ENCODE peak calls at places on chromosomes 6 and 20, in eight cellular contexts. Y, K, P, S, O, R, A and Z are unnamed samples.

GRCh38 chr6:3280091-3280490 is 21.3 kb downstream of the PSMG4 start:
- DNase-seq in Y (no peak), P (peak; percentile 19), S (no peak), O (no peak), R (no peak), K (no peak), A (no peak), Z (no peak)

GRCh38 chr6:143673638-143674037 is 4.1 kb upstream of the PHACTR2 start:
- DNase-seq in P (no peak), R (no peak), Y (no peak), S (peak; percentile 77), A (peak; percentile 91), O (peak; percentile 83), K (peak; percentile 78), Z (no peak)

GRCh38 chr20:63979549-63980316 is at the start of gene SAMD10:
- DNase-seq in R (peak; percentile 85), Y (peak; percentile 69), A (peak; percentile 54), K (peak; percentile 88), P (peak; percentile 43), S (peak; percentile 53), O (peak; percentile 87), Z (peak; percentile 90)

GRCh38 chr6:158816329-158816728 is 2.8 kb downstream of the EZR start:
- DNase-seq in Y (no peak), R (no peak), O (no peak), K (no peak), S (no peak), A (peak; percentile 50), P (no peak), Z (no peak)

GRCh38 chr20:56411759-56412472 is at the start of gene CASS4:
- DNase-seq in O (no peak), R (no peak), S (peak; percentile 89), Y (no peak), P (no peak), A (peak; percentile 43), K (no peak), Z (no peak)

GRCh38 chr6:35518566-35519312 is 6.0 kb upstream of the TULP1 start:
- DNase-seq in R (no peak), Y (no peak), O (no peak), A (no peak), S (no peak), P (no peak), K (no peak), Z (no peak)

GRCh38 chr6:106187424-106187982 is 101.4 kb downstream of the PRDM1 start:
- DNase-seq in K (no peak), Y (no peak), S (no peak), P (no peak), R (no peak), O (no peak), A (no peak), Z (no peak)

GRCh38 chr6:113620372-113620771 is 236.8 kb upstream of the MARCKS start:
- DNase-seq in Y (no peak), O (no peak), K (no peak), P (no peak), R (no peak), S (no peak), A (no peak), Z (no peak)

GRCh38 chr6:119497988-119498727 is 148.6 kb upstream of the MAN1A1 start:
- DNase-seq in R (no peak), K (no peak), P (no peak), O (no peak), A (no peak), Y (no peak), S (no peak), Z (no peak)

GRCh38 chr6:119499797-119500196 is 150.2 kb upstream of the MAN1A1 start:
- DNase-seq in O (no peak), K (no peak), A (no peak), S (no peak), Y (no peak), R (no peak), P (no peak), Z (no peak)

GRCh38 chr6:119493980-119494379 is 144.4 kb upstream of the MAN1A1 start:
- DNase-seq in O (no peak), S (no peak), Y (no peak), R (no peak), K (no peak), A (no peak), P (no peak), Z (no peak)

DNA sequence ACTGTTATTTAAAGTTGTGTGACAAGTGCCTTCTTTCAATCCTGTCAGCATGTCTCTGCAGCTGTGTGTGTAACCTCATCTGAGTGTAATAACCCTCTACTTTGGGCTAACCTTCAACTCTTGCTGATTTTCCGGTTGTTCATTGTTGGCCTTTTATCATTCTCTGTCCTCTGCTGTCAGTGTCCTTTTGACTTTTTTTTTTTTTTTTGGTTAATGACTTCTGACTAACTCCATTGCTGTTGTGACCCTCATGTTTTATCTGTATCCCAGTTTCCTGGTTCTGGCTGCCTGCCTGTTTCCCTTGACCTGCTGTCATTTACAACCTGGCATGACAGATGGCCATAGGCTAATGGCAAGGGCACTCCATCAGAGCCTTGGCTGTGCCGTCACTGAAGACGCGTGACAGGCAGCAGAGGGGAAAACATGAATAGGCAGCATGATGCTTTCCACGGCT is 145.7 kb upstream of the MAN1A1 start:
- DNase-seq in R (peak; percentile 31), Y (no peak), P (peak; percentile 95), O (no peak), K (no peak), S (no peak), A (no peak), Z (peak; percentile 83)
- H3K4me1 ChIP-seq in R (peaks cover 6% of the 10 kb centered on the region), Y (no peaks in the 10 kb centered on the region), P (no peaks in the 10 kb centered on the region), O (peaks cover 7% of the 10 kb centered on the region), K (no peaks in the 10 kb centered on the region), S (no peaks in the 10 kb centered on the region), A (peaks cover 6% of the 10 kb centered on the region), Z (peaks cover 8% of the 10 kb centered on the region)

DNA sequence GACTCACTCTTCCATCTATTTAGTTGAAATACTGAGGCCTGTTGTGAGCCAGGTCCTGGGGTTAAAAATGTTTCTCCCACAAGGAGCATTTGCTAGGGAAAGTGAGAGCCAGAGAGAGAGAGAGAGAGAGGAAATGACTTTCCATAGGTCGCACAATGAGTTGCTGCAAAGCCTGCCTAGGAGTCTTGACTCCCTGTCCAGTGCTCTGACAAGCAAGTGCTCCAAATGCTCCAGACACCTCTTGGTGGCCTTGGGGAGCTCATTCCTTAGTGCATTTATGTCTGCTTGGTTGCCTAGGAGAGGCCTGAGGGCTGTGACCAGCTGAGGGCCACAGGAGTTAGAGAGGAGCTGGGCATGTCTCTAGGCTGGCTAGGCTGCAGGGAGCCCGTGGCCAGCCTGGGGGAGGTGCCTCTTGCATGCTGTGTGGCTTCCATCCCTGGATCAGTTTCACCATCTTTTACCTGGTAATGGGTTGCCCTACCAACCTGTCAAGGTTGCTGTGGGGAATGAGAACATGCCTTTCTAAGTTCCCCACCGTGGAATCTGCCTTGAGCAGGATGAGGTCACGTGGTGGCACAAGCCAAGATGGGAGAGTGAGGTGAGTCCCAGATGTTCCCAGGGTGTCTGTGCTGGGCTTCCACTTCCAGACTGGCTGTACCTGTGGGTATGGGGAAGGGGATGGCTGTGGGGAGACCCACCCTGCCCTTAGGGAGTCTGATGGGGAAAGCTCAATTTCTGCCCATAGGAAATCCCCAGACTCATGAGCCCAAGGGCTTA is 105.0 kb downstream of the VEGFA start:
- DNase-seq in R (no peak), A (no peak), O (no peak), Y (no peak), P (no peak), S (no peak), K (no peak), Z (no peak)
- H3K4me1 ChIP-seq in R (peaks cover 52% of the 10 kb centered on the region), A (peaks cover 13% of the 10 kb centered on the region), O (no peaks in the 10 kb centered on the region), Y (no peaks in the 10 kb centered on the region), P (no peaks in the 10 kb centered on the region), S (no peaks in the 10 kb centered on the region), K (peaks cover 6% of the 10 kb centered on the region), Z (peaks cover 23% of the 10 kb centered on the region)

GRCh38 chr6:90251295-90251992 is 45.2 kb downstream of the BACH2 start:
- DNase-seq in R (no peak), S (peak; percentile 56), A (no peak), K (no peak), P (no peak), O (no peak), Y (no peak), Z (no peak)

GRCh38 chr6:90261801-90262200 is 34.8 kb downstream of the BACH2 start:
- DNase-seq in K (no peak), P (no peak), R (no peak), S (no peak), Y (no peak), O (no peak), A (no peak), Z (no peak)

GRCh38 chr6:90257486-90257738 is 39.2 kb downstream of the BACH2 start:
- DNase-seq in A (no peak), S (no peak), K (no peak), R (no peak), O (no peak), Y (no peak), P (no peak), Z (no peak)

GRCh38 chr6:90253631-90254030 is 43.0 kb downstream of the BACH2 start:
- DNase-seq in Y (no peak), K (no peak), O (no peak), P (no peak), A (peak; percentile 15), S (peak; percentile 61), R (no peak), Z (no peak)

GRCh38 chr6:90256698-90257485 is 39.8 kb downstream of the BACH2 start:
- DNase-seq in K (no peak), A (peak; percentile 75), R (no peak), O (no peak), Y (no peak), P (no peak), S (peak; percentile 90), Z (no peak)
- H3K4me1 ChIP-seq in K (no peaks in the 10 kb centered on the region), A (peaks cover 15% of the 10 kb centered on the region), R (no peaks in the 10 kb centered on the region), O (peaks cover 11% of the 10 kb centered on the region), Y (peaks cover 12% of the 10 kb centered on the region), P (no peaks in the 10 kb centered on the region), S (no peaks in the 10 kb centered on the region), Z (no peaks in the 10 kb centered on the region)

GRCh38 chr6:159979136-159979874 is 10.4 kb downstream of the IGF2R start:
- DNase-seq in S (peak; percentile 37), Y (peak; percentile 82), K (no peak), O (no peak), P (peak; percentile 80), A (peak; percentile 82), R (no peak), Z (peak; percentile 35)

GRCh38 chr6:159974932-159975331 is 6.0 kb downstream of the IGF2R start:
- DNase-seq in P (no peak), Y (no peak), R (no peak), S (no peak), K (no peak), O (no peak), A (no peak), Z (no peak)

GRCh38 chr6:159977242-159978214 is 8.6 kb downstream of the IGF2R start:
- DNase-seq in O (no peak), A (no peak), P (peak; percentile 74), Y (peak; percentile 80), K (no peak), R (no peak), S (peak; percentile 69), Z (no peak)

GRCh38 chr6:159978291-159979135 is 9.6 kb downstream of the IGF2R start:
- DNase-seq in S (no peak), O (no peak), A (peak; percentile 67), P (no peak), R (no peak), Y (no peak), K (no peak), Z (no peak)

DNA sequence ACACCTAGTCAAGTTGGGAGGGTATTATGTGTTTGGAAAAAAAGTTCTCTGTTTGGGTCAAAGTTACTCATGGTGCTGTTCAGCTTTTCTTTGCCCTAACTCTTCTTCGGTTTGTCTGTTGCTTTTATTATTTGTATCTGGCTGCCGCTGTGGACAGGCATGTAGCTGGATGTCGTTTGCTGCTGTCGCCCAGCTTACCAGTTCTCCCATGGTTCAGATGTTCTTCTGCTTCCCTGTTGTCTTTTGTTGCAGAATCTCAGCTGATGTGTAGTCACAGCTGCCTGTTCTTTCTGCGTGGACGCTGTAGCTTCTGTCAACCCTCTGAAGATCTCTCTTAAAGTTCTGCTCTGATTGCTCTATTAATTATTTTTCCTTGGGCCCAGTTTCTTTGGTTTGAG is 8.0 kb downstream of the IGF2R start:
- DNase-seq in P (no peak), K (no peak), S (no peak), O (no peak), A (no peak), Y (no peak), R (no peak), Z (no peak)
- H3K4me1 ChIP-seq in P (peaks cover 35% of the 10 kb centered on the region), K (peaks cover 67% of the 10 kb centered on the region), S (peaks cover 29% of the 10 kb centered on the region), O (peaks cover 43% of the 10 kb centered on the region), A (peaks cover 49% of the 10 kb centered on the region), Y (peaks cover 96% of the 10 kb centered on the region), R (peaks cover 42% of the 10 kb centered on the region), Z (no peaks in the 10 kb centered on the region)